ENCODE peak calls at places on chromosomes 1 and 21, in ten cellular contexts. K is cardiac muscle cell, Q is MCF 10A, G is H9, A is fibroblast of the aortic adventitia, C is AG04450, R is HFF-Myc, U is K562, J is GM10248, Z is progenitor cell of endocrine pancreas. P is an unnamed sample.

GRCh38 chr1:155250246-155250632 is 5.0 kb downstream of the ENTREP3 start:
- DNase-seq in K (no peak), Q (no peak), G (no peak), A (no peak), C (no peak), R (no peak), U (no peak), J (no peak), Z (no peak), P (no peak)

GRCh38 chr1:165884690-165885304 is 57.4 kb downstream of the UCK2 start:
- DNase-seq in K (no peak), Q (no peak), G (no peak), A (no peak), C (no peak), R (no peak), U (no peak), J (no peak), Z (no peak), P (no peak)

GRCh38 chr1:86779308-86780191 is 75.2 kb downstream of the SH3GLB1 start:
- DNase-seq in K (peak), Q (peak), G (no peak), A (peak), C (no peak), R (no peak), U (peak), J (no peak), Z (no peak), P (peak)

GRCh38 chr1:54585181-54586066 is 37.4 kb downstream of the ACOT11 start:
- DNase-seq in K (no peak), Q (no peak), G (no peak), A (no peak), C (no peak), R (no peak), U (no peak), J (no peak), Z (no peak), P (no peak)

GRCh38 chr1:247301176-247301540 is 30.5 kb downstream of the ZNF496 start:
- DNase-seq in K (no peak), Q (no peak), G (no peak), A (no peak), C (no peak), R (no peak), U (no peak), J (no peak), Z (no peak), P (no peak)

GRCh38 chr1:161020573-161021167 is at the start of gene F11R:
- DNase-seq in K (peak), Q (peak), G (peak), A (no peak), C (no peak), R (no peak), U (peak), J (peak), Z (peak), P (no peak)

GRCh38 chr1:12478612-12478985 is 139.4 kb downstream of the DHRS3 start:
- DNase-seq in K (no peak), Q (no peak), G (no peak), A (no peak), C (no peak), R (no peak), U (no peak), J (no peak), Z (no peak), P (no peak)

GRCh38 chr1:145720878-145721671 is 1.8 kb downstream of the CD160 start:
- DNase-seq in K (peak), Q (peak), G (peak), A (peak), C (peak), R (no peak), U (peak), J (peak), Z (peak), P (no peak)

GRCh38 chr1:178031856-178032320 is 62.0 kb upstream of the RASAL2 start:
- DNase-seq in K (peak), Q (peak), G (peak), A (peak), C (peak), R (peak), U (peak), J (peak), Z (peak), P (peak)

GRCh38 chr1:214842856-214843255 is 239.7 kb upstream of the KCNK2 start:
- DNase-seq in K (no peak), Q (no peak), G (no peak), A (peak), C (no peak), R (no peak), U (no peak), J (no peak), Z (no peak), P (no peak)

GRCh38 chr1:181205901-181206300 is 117.4 kb downstream of the IER5 start:
- DNase-seq in K (no peak), Q (no peak), G (no peak), A (no peak), C (no peak), R (no peak), U (no peak), J (no peak), Z (no peak), P (no peak)

GRCh38 chr1:159653201-159653600 is 61.2 kb downstream of the CRP start:
- DNase-seq in K (peak), Q (no peak), G (no peak), A (peak), C (no peak), R (no peak), U (no peak), J (no peak), Z (no peak), P (no peak)

GRCh38 chr1:86370627-86371026 is 25.5 kb downstream of the ODF2L start:
- DNase-seq in K (peak), Q (no peak), G (no peak), A (peak), C (no peak), R (no peak), U (no peak), J (no peak), Z (no peak), P (peak)

GRCh38 chr1:94863919-94864318 is 43.8 kb downstream of the SLC44A3 start:
- DNase-seq in K (peak), Q (peak), G (no peak), A (peak), C (peak), R (peak), U (no peak), J (no peak), Z (no peak), P (peak)

GRCh38 chr1:109643385-109644230 is 12.3 kb upstream of the GSTM4 start:
- DNase-seq in K (peak), Q (peak), G (peak), A (peak), C (no peak), R (no peak), U (peak), J (peak), Z (peak), P (no peak)

GRCh38 chr21:46545911-46546310 is 59.0 kb downstream of the S100B start:
- DNase-seq in K (no peak), Q (no peak), G (no peak), A (no peak), C (no peak), R (no peak), U (no peak), J (no peak), Z (no peak), P (no peak)

GRCh38 chr1:21149862-21150432 is 26.8 kb downstream of the EIF4G3 start:
- DNase-seq in K (peak), Q (peak), G (no peak), A (peak), C (peak), R (peak), U (no peak), J (no peak), Z (no peak), P (peak)

GRCh38 chr1:201310986-201311355 is 27.7 kb downstream of the PKP1 start:
- DNase-seq in K (no peak), Q (peak), G (no peak), A (no peak), C (no peak), R (no peak), U (no peak), J (no peak), Z (no peak), P (peak)

GRCh38 chr21:39845581-39846130 is 21.6 kb upstream of the PCP4 start:
- DNase-seq in K (no peak), Q (no peak), G (no peak), A (no peak), C (no peak), R (no peak), U (no peak), J (no peak), Z (no peak), P (peak)

GRCh38 chr1:64459743-64460142 is 10.2 kb upstream of the CACHD1 start:
- DNase-seq in K (no peak), Q (no peak), G (no peak), A (no peak), C (no peak), R (no peak), U (no peak), J (no peak), Z (no peak), P (peak)

GRCh38 chr1:53982034-53982761 is 35.8 kb downstream of the LDLRAD1 start:
- DNase-seq in K (peak), Q (no peak), G (peak), A (peak), C (peak), R (peak), U (peak), J (no peak), Z (no peak), P (peak)

GRCh38 chr1:164718821-164719220 is 159.8 kb downstream of the PBX1 start:
- DNase-seq in K (peak), Q (no peak), G (no peak), A (peak), C (no peak), R (no peak), U (no peak), J (no peak), Z (no peak), P (no peak)

GRCh38 chr1:26158271-26159112 is at the start of gene FAM110D:
- DNase-seq in K (no peak), Q (no peak), G (no peak), A (no peak), C (no peak), R (no peak), U (no peak), J (no peak), Z (no peak), P (no peak)

GRCh38 chr1:41102208-41102607 is 80.7 kb upstream of the SLFNL1 start:
- DNase-seq in K (peak), Q (peak), G (no peak), A (peak), C (peak), R (peak), U (no peak), J (no peak), Z (no peak), P (peak)

GRCh38 chr1:152325111-152325510 is at the start of gene FLG:
- DNase-seq in K (no peak), Q (peak), G (no peak), A (no peak), C (no peak), R (no peak), U (no peak), J (no peak), Z (no peak), P (peak)

GRCh38 chr1:44608141-44608540 is 66.1 kb downstream of the TMEM53 start:
- DNase-seq in K (no peak), Q (no peak), G (no peak), A (no peak), C (no peak), R (no peak), U (peak), J (no peak), Z (no peak), P (no peak)

GRCh38 chr1:208171615-208172388 is 72.4 kb downstream of the PLXNA2 start:
- DNase-seq in K (no peak), Q (no peak), G (no peak), A (no peak), C (no peak), R (no peak), U (peak), J (no peak), Z (no peak), P (no peak)

GRCh38 chr21:33640697-33641338 is 723 bp downstream of the CRYZL1 start:
- DNase-seq in K (peak), Q (peak), G (no peak), A (peak), C (no peak), R (no peak), U (peak), J (no peak), Z (no peak), P (no peak)

GRCh38 chr1:151156515-151156819 is at the start of gene TNFAIP8L2:
- DNase-seq in K (no peak), Q (no peak), G (peak), A (no peak), C (no peak), R (no peak), U (peak), J (peak), Z (no peak), P (no peak)

GRCh38 chr1:66350001-66350547 is 183.9 kb upstream of the SGIP1 start:
- DNase-seq in K (peak), Q (no peak), G (no peak), A (peak), C (no peak), R (no peak), U (no peak), J (no peak), Z (no peak), P (no peak)

GRCh38 chr1:160724445-160725242 is 13.0 kb upstream of the CD48 start:
- DNase-seq in K (no peak), Q (no peak), G (no peak), A (no peak), C (no peak), R (no peak), U (peak), J (no peak), Z (no peak), P (no peak)

GRCh38 chr1:243730499-243731150 is 119.4 kb downstream of the AKT3 start:
- DNase-seq in K (no peak), Q (peak), G (no peak), A (no peak), C (no peak), R (no peak), U (no peak), J (no peak), Z (no peak), P (no peak)

GRCh38 chr1:229237320-229237719 is 33.6 kb upstream of the RAB4A start:
- DNase-seq in K (no peak), Q (no peak), G (no peak), A (no peak), C (no peak), R (no peak), U (no peak), J (no peak), Z (no peak), P (no peak)

GRCh38 chr1:116902718-116903390 is 6.9 kb upstream of the PTGFRN start:
- DNase-seq in K (peak), Q (no peak), G (no peak), A (no peak), C (no peak), R (no peak), U (no peak), J (no peak), Z (no peak), P (no peak)

GRCh38 chr1:167344112-167344511 is 123.4 kb downstream of the POU2F1 start:
- DNase-seq in K (peak), Q (no peak), G (no peak), A (no peak), C (no peak), R (no peak), U (no peak), J (no peak), Z (no peak), P (no peak)

GRCh38 chr1:16498573-16499359 is 15.3 kb downstream of the RNU1-1 start:
- DNase-seq in K (peak), Q (peak), G (peak), A (peak), C (peak), R (peak), U (peak), J (peak), Z (peak), P (peak)

GRCh38 chr1:224626042-224626441 is 9.9 kb downstream of the CNIH3 start:
- DNase-seq in K (peak), Q (no peak), G (no peak), A (peak), C (no peak), R (no peak), U (no peak), J (no peak), Z (no peak), P (no peak)

GRCh38 chr1:209783338-209783737 is 1.0 kb downstream of the C1orf74 start:
- DNase-seq in K (no peak), Q (peak), G (no peak), A (no peak), C (no peak), R (no peak), U (no peak), J (no peak), Z (no peak), P (no peak)

GRCh38 chr1:119582801-119583200 is 65.3 kb downstream of the ZNF697 start:
- DNase-seq in K (peak), Q (peak), G (peak), A (peak), C (peak), R (peak), U (peak), J (peak), Z (peak), P (no peak)
- TF ChIP-seq CTCF in K (peak), Q (peak), G (peak), A (peak), C (peak), R (peak), U (peak), J (peak), Z (peak), P (peak)

GRCh38 chr1:23645338-23645737 is 46.3 kb upstream of the RPL11 start:
- DNase-seq in K (no peak), Q (no peak), G (no peak), A (no peak), C (no peak), R (no peak), U (no peak), J (no peak), Z (no peak), P (no peak)
- TF ChIP-seq CTCF in K (no peak), Q (no peak), G (no peak), A (no peak), C (no peak), R (no peak), U (no peak), J (no peak), Z (no peak), P (no peak)

GRCh38 chr1:43285269-43285986 is at the start of gene C1orf210:
- DNase-seq in K (no peak), Q (peak), G (peak), A (no peak), C (no peak), R (no peak), U (peak), J (no peak), Z (peak), P (peak)
- TF ChIP-seq CTCF in K (no peak), Q (peak), G (peak), A (no peak), C (no peak), R (no peak), U (peak), J (no peak), Z (peak), P (peak)

GRCh38 chr1:197013234-197013633 is 35.9 kb downstream of the CFHR5 start:
- DNase-seq in K (no peak), Q (no peak), G (no peak), A (no peak), C (no peak), R (no peak), U (no peak), J (no peak), Z (no peak), P (no peak)

GRCh38 chr1:197021716-197022115 is 44.4 kb downstream of the CFHR5 start:
- DNase-seq in K (no peak), Q (no peak), G (no peak), A (no peak), C (no peak), R (no peak), U (no peak), J (no peak), Z (no peak), P (no peak)

GRCh38 chr1:197011614-197012013 is 34.3 kb downstream of the CFHR5 start:
- DNase-seq in K (no peak), Q (no peak), G (no peak), A (no peak), C (no peak), R (no peak), U (no peak), J (no peak), Z (no peak), P (no peak)

GRCh38 chr1:197017558-197018146 is 40.3 kb downstream of the CFHR5 start:
- DNase-seq in K (peak), Q (no peak), G (no peak), A (no peak), C (no peak), R (no peak), U (peak), J (no peak), Z (no peak), P (no peak)

DNA sequence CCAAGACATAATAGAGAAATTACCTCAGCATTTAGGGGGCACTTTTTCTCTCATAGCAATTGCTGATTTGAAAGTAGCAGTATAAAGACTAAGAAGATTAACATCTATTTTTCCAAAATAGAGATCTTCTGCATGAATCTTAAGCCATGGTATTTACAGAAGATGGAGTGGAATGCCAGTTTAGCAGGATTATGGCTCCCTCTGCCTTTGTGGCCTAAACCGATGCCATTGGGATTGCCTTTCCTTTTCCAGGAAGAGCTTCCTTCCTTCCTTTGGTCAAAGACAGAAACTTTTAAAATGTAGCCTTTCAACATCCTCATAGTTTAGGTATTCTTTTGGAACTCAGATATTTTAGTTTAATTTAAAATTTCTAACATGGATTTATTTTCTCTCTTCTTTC is 39.4 kb downstream of the CFHR5 start:
- DNase-seq in K (no peak), Q (no peak), G (no peak), A (no peak), C (no peak), R (no peak), U (no peak), J (no peak), Z (no peak), P (no peak)
- TF ChIP-seq CTCF in K (no peak), Q (no peak), G (no peak), A (no peak), C (no peak), R (no peak), U (no peak), J (no peak), Z (no peak), P (no peak)

GRCh38 chr1:110687244-110687643 is 12.5 kb upstream of the KCNA3 start:
- DNase-seq in K (peak), Q (no peak), G (no peak), A (peak), C (peak), R (no peak), U (no peak), J (no peak), Z (no peak), P (peak)

GRCh38 chr1:110684476-110684875 is 9.7 kb upstream of the KCNA3 start:
- DNase-seq in K (peak), Q (no peak), G (no peak), A (no peak), C (no peak), R (no peak), U (no peak), J (no peak), Z (no peak), P (no peak)

GRCh38 chr1:110682898-110683297 is 8.2 kb upstream of the KCNA3 start:
- DNase-seq in K (no peak), Q (no peak), G (no peak), A (no peak), C (no peak), R (no peak), U (no peak), J (no peak), Z (no peak), P (no peak)

GRCh38 chr1:110689868-110690267 is 15.1 kb upstream of the KCNA3 start:
- DNase-seq in K (no peak), Q (no peak), G (no peak), A (no peak), C (no peak), R (no peak), U (no peak), J (no peak), Z (no peak), P (no peak)

GRCh38 chr1:110686188-110686587 is 11.4 kb upstream of the KCNA3 start:
- DNase-seq in K (no peak), Q (no peak), G (no peak), A (no peak), C (no peak), R (no peak), U (peak), J (no peak), Z (no peak), P (no peak)
- TF ChIP-seq CTCF in K (no peak), Q (no peak), G (no peak), A (no peak), C (no peak), R (no peak), U (peak), J (peak), Z (peak), P (no peak)

DNA sequence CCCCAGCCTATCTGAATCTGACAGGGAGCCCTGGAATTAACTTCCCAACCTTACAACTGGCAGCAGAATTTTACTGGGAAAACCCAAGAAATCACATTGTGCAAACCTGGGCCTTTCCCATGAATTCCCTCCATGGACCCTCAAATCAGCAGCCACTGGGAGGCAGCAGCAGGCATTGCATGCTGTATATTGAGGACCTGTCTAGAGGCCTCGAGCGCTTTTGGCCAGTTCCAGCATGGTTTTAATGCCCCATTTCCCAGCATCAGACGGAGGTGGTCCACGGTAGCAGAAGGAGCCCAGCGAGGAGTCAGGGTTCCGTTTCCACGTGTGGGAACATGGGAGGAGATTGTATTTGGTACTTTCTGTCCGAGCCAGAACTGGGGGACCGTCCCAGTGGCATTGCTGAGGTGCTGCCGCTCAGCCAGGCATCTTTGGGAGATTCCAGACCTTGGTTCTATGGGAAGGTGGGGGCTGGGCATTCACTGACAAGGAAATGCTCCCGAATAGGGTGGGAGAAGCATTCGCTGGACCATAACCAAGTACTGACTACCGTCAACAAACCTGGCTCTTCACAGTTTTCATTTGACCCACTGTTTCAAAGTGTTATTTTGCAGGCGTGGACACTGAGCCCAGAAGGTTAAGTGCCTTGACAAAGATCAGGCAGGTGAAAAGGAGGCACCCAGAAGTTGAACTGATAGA is 15.9 kb downstream of the BMP8A start:
- DNase-seq in K (peak), Q (no peak), G (peak), A (peak), C (no peak), R (no peak), U (peak), J (no peak), Z (no peak), P (no peak)
- TF ChIP-seq CTCF in K (peak), Q (no peak), G (peak), A (peak), C (peak), R (peak), U (peak), J (peak), Z (peak), P (peak)

P was measured in foreskin keratinocyte.